ENCODE peak calls at places on chromosomes 11 and 22, in five cellular contexts. I, F, R, N and J are unnamed samples.

GRCh38 chr11:60917267-60917666 is 3.3 kb downstream of the TMEM109 start:
- DNase-seq in I (no peak), F (no peak), R (no peak), N (no peak), J (no peak)

GRCh38 chr11:2693851-2694261 is 5.9 kb downstream of the KCNQ1OT1 start:
- DNase-seq in I (peak), F (no peak), R (no peak), N (no peak), J (peak)

GRCh38 chr11:124209824-124210357 is 26.7 kb downstream of the OR10D3 start:
- DNase-seq in I (no peak), F (no peak), R (no peak), N (no peak), J (no peak)

GRCh38 chr22:32202539-32203180 is 2.2 kb downstream of the RFPL2 start:
- DNase-seq in I (no peak), F (no peak), R (peak), N (peak), J (peak)

GRCh38 chr11:17405232-17406005 is 17.0 kb upstream of the KCNJ11 start:
- DNase-seq in I (no peak), F (peak), R (peak), N (peak), J (peak)

GRCh38 chr11:116078101-116078561 is 573.9 kb upstream of the CADM1 start:
- DNase-seq in I (no peak), F (no peak), R (no peak), N (no peak), J (no peak)

GRCh38 chr11:6745018-6745417 is 26.8 kb downstream of the OR2AG2 start:
- DNase-seq in I (no peak), F (no peak), R (no peak), N (no peak), J (no peak)

GRCh38 chr22:37830093-37830842 is 7.1 kb downstream of the GALR3 start:
- DNase-seq in I (no peak), F (no peak), R (no peak), N (no peak), J (no peak)

GRCh38 chr11:71301046-71301857 is 48.9 kb upstream of the SHANK2 start:
- DNase-seq in I (no peak), F (no peak), R (no peak), N (no peak), J (no peak)

GRCh38 chr11:86484795-86485166 is 110.1 kb downstream of the CCDC81 start:
- DNase-seq in I (no peak), F (no peak), R (no peak), N (no peak), J (no peak)

GRCh38 chr11:88051386-88051785 is 123.9 kb downstream of the RAB38 start:
- DNase-seq in I (no peak), F (no peak), R (no peak), N (peak), J (peak)

GRCh38 chr11:44992181-44992582 is 41.5 kb upstream of the TP53I11 start:
- DNase-seq in I (no peak), F (no peak), R (no peak), N (no peak), J (no peak)